ENCODE peak calls at places on chromosomes 6 and 20, in four cellular contexts. L is transverse colon, B is NT2/D1, P is brain microvascular endothelial cell. J is an unnamed sample.

GRCh38 chr6:118198746-118199145 is 291.7 kb downstream of the SLC35F1 start:
- DNase-seq in B (no peak), L (no peak), P (peak; percentile 77), J (no peak)

GRCh38 chr6:122389704-122390103 is 9.7 kb upstream of the HSF2 start:
- DNase-seq in L (no peak), P (no peak), B (no peak), J (no peak)

GRCh38 chr20:31856516-31856915 is 11.1 kb upstream of the FOXS1 start:
- DNase-seq in L (no peak), P (no peak), B (no peak), J (no peak)

GRCh38 chr6:17107768-17108325 is 6.0 kb downstream of the STMND1 start:
- DNase-seq in L (no peak), B (no peak), P (no peak), J (no peak)

GRCh38 chr6:43623880-43624785 is 4.9 kb downstream of the GTPBP2 start:
- DNase-seq in L (no peak), B (no peak), P (no peak), J (no peak)

GRCh38 chr20:57698191-57698866 is 11.5 kb downstream of the PMEPA1 start:
- DNase-seq in L (peak; percentile 77), B (no peak), P (peak; percentile 98), J (no peak)

GRCh38 chr6:27507041-27507956 is 34.4 kb upstream of the ZNF184 start:
- DNase-seq in B (no peak), L (no peak), P (no peak), J (no peak)

GRCh38 chr6:116200619-116201249 is 53.1 kb downstream of the TSPYL4 start:
- DNase-seq in B (no peak), L (no peak), P (no peak), J (no peak)

GRCh38 chr20:62642666-62643520 is 590 bp downstream of the SLCO4A1 start:
- DNase-seq in P (no peak), B (no peak), L (peak; percentile 64), J (no peak)

GRCh38 chr6:35024601-35025054 is 116.5 kb downstream of the TCP11 start:
- DNase-seq in L (peak; percentile 56), P (peak; percentile 40), B (no peak), J (no peak)

GRCh38 chr20:11195899-11196558 is 522.2 kb upstream of the JAG1 start:
- DNase-seq in L (no peak), B (no peak), P (peak; percentile 68), J (no peak)

GRCh38 chr20:62595491-62595890 is 46.8 kb upstream of the SLCO4A1 start:
- DNase-seq in P (peak; percentile 33), L (peak; percentile 61), B (no peak), J (no peak)

GRCh38 chr20:7798176-7798575 is 142.1 kb downstream of the HAO1 start:
- DNase-seq in P (no peak), B (no peak), L (no peak), J (no peak)

GRCh38 chr6:7545509-7546369 is 4.3 kb downstream of the DSP start:
- DNase-seq in L (no peak), B (no peak), P (peak; percentile 32), J (no peak)

GRCh38 chr20:55269913-55270312 is 735.4 kb downstream of the CBLN4 start:
- DNase-seq in B (no peak), P (peak; percentile 43), L (no peak), J (no peak)

DNA sequence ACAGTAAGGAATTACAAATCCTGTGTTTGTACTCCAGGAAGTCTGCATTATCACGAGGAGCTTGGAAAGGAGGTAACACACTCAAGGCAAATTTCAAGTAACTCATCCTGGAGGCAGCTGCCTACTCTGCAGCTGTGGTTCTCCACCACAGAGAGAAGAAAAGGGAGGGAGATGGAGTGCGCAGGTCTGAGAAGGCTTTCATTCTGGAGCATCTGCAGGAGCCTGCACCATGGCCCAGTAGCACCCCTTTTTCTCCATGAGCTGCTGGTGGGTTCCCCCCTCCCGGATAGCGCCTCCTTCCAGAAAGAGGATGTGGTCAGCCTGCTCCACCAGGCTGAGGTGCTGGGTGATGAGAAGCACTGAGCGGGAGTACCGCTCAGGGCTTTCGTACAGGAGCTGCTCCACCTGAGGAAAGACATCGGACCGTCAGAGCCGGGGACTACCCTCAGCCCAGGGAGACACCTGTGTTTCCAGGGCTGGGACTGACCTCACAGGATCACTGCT is 1.6 kb upstream of the PSMB8 start:
- DNase-seq in B (no peak), P (no peak), L (peak; percentile 45), J (no peak)
- H3K36me3 ChIP-seq in B (no peaks in the 10 kb centered on the region), P (peaks cover 32% of the 10 kb centered on the region), L (peaks cover 48% of the 10 kb centered on the region), J (no peaks in the 10 kb centered on the region)

GRCh38 chr6:37101991-37102298 is 68.0 kb upstream of the PIM1 start:
- DNase-seq in B (no peak), P (no peak), L (no peak), J (no peak)
- H3K4me3 ChIP-seq in B (no peak overlapping the region), P (peak overlapping the region; percentile 52), L (no peak overlapping the region), J (peak overlapping the region; percentile 74)

GRCh38 chr20:49647509-49647908 is 66.2 kb downstream of the B4GALT5 start:
- DNase-seq in B (no peak), L (no peak), P (no peak), J (no peak)

GRCh38 chr20:49653925-49654324 is 59.8 kb downstream of the B4GALT5 start:
- DNase-seq in L (no peak), B (no peak), P (no peak), J (no peak)

GRCh38 chr20:49646126-49646525 is 67.6 kb downstream of the B4GALT5 start:
- DNase-seq in P (peak; percentile 77), L (no peak), B (no peak), J (no peak)

GRCh38 chr20:49646528-49646927 is 67.2 kb downstream of the B4GALT5 start:
- DNase-seq in P (no peak), B (no peak), L (no peak), J (no peak)

DNA sequence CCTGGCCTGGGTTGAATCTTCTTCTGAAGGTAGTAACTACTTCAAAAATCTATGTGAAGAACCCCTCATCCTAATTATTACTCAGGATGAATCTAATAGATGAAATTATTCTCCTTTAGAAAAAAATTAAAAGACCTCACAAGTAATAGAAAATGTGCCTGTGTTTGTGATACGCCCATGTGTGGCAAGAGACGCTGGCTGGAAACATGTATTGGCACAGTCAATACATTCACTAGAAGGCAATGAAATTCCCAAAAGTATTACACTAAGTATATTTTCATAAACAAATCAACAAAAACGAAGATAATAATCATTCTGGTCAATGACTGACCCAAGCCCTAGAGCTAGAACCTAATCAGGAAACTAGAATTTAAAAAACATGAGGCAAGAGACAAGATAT is 64.0 kb downstream of the B4GALT5 start:
- DNase-seq in L (no peak), P (no peak), B (no peak), J (no peak)
- H3K36me3 ChIP-seq in L (peaks cover 68% of the 10 kb centered on the region), P (peaks cover 35% of the 10 kb centered on the region), B (peaks cover 76% of the 10 kb centered on the region), J (peaks cover 76% of the 10 kb centered on the region)

DNA sequence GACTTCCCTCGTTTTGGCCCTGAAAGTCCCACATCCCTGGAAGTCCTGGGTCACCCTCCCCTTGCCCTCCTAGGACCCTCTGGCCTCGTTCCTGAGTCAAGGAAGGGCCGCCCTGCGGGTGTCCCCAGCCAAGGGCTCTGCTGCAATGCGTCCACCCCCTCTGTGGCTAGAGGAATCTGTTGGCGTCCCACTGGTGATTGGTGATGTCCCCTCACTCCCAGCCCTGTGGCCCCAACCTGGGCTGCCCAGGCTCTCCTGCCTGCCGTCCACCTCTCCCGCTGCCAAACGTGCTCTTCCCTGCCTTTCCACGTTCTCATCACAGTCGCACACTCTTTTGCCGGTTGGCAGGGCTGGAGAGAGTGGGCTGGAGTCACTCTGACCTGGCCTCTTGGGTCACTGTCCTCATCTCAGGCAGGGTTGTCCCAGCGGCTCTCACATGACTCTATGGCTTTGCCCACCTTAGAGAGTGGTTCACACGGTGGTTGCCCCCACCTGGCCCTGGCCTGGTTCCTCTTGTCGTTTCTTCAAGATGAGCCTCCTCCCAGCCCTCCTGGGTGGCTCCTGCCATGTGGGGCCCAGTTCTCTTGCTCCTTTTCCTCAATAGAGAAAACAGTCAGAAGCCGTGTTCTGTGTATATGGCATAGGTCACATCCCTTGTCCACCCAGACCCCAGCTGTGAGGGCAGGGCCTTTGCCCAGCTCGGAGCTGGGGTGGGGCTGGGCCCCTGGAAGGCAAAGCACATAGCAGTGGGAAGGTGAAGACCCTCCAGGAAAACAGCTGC is 100.9 kb downstream of the TMEM242 start:
- DNase-seq in B (no peak), P (no peak), L (no peak), J (no peak)
- H3K4me3 ChIP-seq in B (no peak overlapping the region), P (no peak overlapping the region), L (no peak overlapping the region), J (no peak overlapping the region)

DNA sequence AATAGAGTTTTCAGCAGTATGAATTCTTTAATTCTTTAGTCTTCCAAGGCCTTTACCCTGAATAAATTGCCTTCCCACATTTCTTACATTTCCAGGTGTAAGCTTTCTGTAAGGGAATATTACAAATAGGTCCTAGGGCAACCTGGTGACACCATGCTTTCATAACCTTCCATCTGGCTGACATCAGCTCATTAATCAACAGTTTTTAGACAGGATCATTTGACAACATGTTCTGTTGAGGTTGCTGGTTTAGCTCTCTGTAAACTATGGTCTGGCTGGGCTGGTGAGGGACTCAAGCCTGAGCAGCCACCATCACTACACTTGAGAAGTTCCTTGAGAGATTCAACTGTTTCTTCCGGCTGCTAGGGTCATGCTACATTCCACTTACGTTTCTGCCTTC is 19.2 kb downstream of the FAM229B start:
- DNase-seq in B (no peak), P (no peak), L (no peak), J (no peak)
- H3K36me3 ChIP-seq in B (no peaks in the 10 kb centered on the region), P (peaks cover 38% of the 10 kb centered on the region), L (no peaks in the 10 kb centered on the region), J (no peaks in the 10 kb centered on the region)

GRCh38 chr6:137492289-137492688 is 1.9 kb downstream of the OLIG3 start:
- DNase-seq in L (no peak), P (no peak), B (no peak), J (no peak)
- H3K4me3 ChIP-seq in L (no peak overlapping the region), P (no peak overlapping the region), B (no peak overlapping the region), J (no peak overlapping the region)

DNA sequence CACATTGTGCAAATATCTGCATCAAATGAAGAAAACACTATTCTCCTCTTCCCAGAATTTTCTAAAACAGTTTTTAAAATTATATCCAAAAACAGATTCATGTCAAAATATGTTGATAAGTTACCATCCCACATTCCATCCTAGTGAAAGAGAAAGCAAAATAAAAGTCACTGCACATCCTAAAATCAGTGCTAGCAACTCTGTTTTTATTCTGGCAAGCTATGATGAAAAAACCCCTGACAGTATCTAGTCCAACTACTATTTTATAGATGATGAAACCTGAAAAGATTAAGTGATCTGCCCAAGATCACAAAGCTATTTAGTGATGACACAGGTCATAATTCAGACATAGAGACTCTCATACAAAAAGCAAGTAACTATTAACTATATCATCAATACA is 190.3 kb upstream of the SHLD1 start:
- DNase-seq in L (no peak), P (no peak), B (no peak), J (no peak)
- H3K36me3 ChIP-seq in L (peaks cover 63% of the 10 kb centered on the region), P (peaks cover 24% of the 10 kb centered on the region), B (peaks cover 56% of the 10 kb centered on the region), J (peaks cover 53% of the 10 kb centered on the region)